ENCODE peak calls at places on chromosome 15, in four cellular contexts. One of them, this sample, is unnamed.

GRCh38 chr15:80173022-80173759 is 20.4 kb downstream of the FAH start:
- DNase-seq in WERI-Rb-1: peak
- DNase-seq in astrocyte of the spinal cord: peak
- DNase-seq in left lung: peak
- DNase-seq in this sample: peak

GRCh38 chr15:37981781-37982180 is 47.3 kb downstream of the TMCO5A start:
- DNase-seq in WERI-Rb-1: peak
- DNase-seq in astrocyte of the spinal cord: peak
- DNase-seq in left lung: no peak
- DNase-seq in this sample: no peak

GRCh38 chr15:100863406-100864198 is 16.0 kb upstream of the ALDH1A3 start:
- DNase-seq in WERI-Rb-1: no peak
- DNase-seq in left lung: no peak
- DNase-seq in astrocyte of the spinal cord: no peak
- DNase-seq in this sample: no peak

GRCh38 chr15:90869601-90870353 is 1.4 kb downstream of the FURIN start:
- DNase-seq in WERI-Rb-1: no peak
- DNase-seq in left lung: peak
- DNase-seq in astrocyte of the spinal cord: peak
- DNase-seq in this sample: no peak

GRCh38 chr15:96342611-96343528 is 12.4 kb downstream of the NR2F2 start:
- DNase-seq in astrocyte of the spinal cord: peak
- DNase-seq in left lung: no peak
- DNase-seq in WERI-Rb-1: no peak
- DNase-seq in this sample: no peak

GRCh38 chr15:36571301-36571700 is 8.1 kb upstream of the CDIN1 start:
- DNase-seq in WERI-Rb-1: no peak
- DNase-seq in left lung: no peak
- DNase-seq in astrocyte of the spinal cord: no peak
- DNase-seq in this sample: no peak

GRCh38 chr15:70604671-70605070 is 158.7 kb downstream of the UACA start:
- DNase-seq in astrocyte of the spinal cord: peak
- DNase-seq in left lung: no peak
- DNase-seq in WERI-Rb-1: no peak
- DNase-seq in this sample: no peak

GRCh38 chr15:69893863-69894262 is 203.9 kb downstream of the TLE3 start:
- DNase-seq in astrocyte of the spinal cord: peak
- DNase-seq in WERI-Rb-1: peak
- DNase-seq in left lung: no peak
- DNase-seq in this sample: no peak

GRCh38 chr15:31399544-31400171 is 73.0 kb downstream of the KLF13 start:
- DNase-seq in left lung: no peak
- DNase-seq in astrocyte of the spinal cord: peak
- DNase-seq in WERI-Rb-1: no peak
- DNase-seq in this sample: no peak

GRCh38 chr15:65115086-65115485 is at the start of gene UBAP1L:
- DNase-seq in astrocyte of the spinal cord: no peak
- DNase-seq in WERI-Rb-1: no peak
- DNase-seq in left lung: no peak
- DNase-seq in this sample: no peak

GRCh38 chr15:25667829-25668228 is 195.3 kb downstream of the ATP10A start:
- DNase-seq in WERI-Rb-1: no peak
- DNase-seq in left lung: no peak
- DNase-seq in astrocyte of the spinal cord: no peak
- DNase-seq in this sample: no peak

GRCh38 chr15:23860290-23860751 is 173.2 kb upstream of the NDN start:
- DNase-seq in WERI-Rb-1: no peak
- DNase-seq in astrocyte of the spinal cord: no peak
- DNase-seq in left lung: peak
- DNase-seq in this sample: no peak

GRCh38 chr15:98745179-98745578 is 96.8 kb downstream of the IGF1R start:
- DNase-seq in WERI-Rb-1: no peak
- DNase-seq in astrocyte of the spinal cord: no peak
- DNase-seq in left lung: no peak
- DNase-seq in this sample: no peak

GRCh38 chr15:68403161-68403941 is 28.6 kb downstream of the ITGA11 start:
- DNase-seq in astrocyte of the spinal cord: no peak
- DNase-seq in left lung: no peak
- DNase-seq in WERI-Rb-1: no peak
- DNase-seq in this sample: peak

GRCh38 chr15:25176991-25177954 is 222.5 kb downstream of the SNRPN start:
- DNase-seq in astrocyte of the spinal cord: no peak
- DNase-seq in left lung: peak
- DNase-seq in WERI-Rb-1: peak
- DNase-seq in this sample: peak

GRCh38 chr15:99100245-99101173 is 4.4 kb upstream of the SYNM start:
- DNase-seq in left lung: peak
- DNase-seq in WERI-Rb-1: peak
- DNase-seq in astrocyte of the spinal cord: peak
- DNase-seq in this sample: peak

GRCh38 chr15:38197553-38197952 is 55.1 kb upstream of the SPRED1 start:
- DNase-seq in left lung: no peak
- DNase-seq in astrocyte of the spinal cord: no peak
- DNase-seq in WERI-Rb-1: no peak
- DNase-seq in this sample: no peak

GRCh38 chr15:60772395-60773120 is 293.6 kb upstream of the ICE2 start:
- DNase-seq in astrocyte of the spinal cord: no peak
- DNase-seq in WERI-Rb-1: peak
- DNase-seq in left lung: no peak
- DNase-seq in this sample: no peak

GRCh38 chr15:64898406-64898805 is 13.3 kb upstream of the ANKDD1A start:
- DNase-seq in left lung: no peak
- DNase-seq in astrocyte of the spinal cord: no peak
- DNase-seq in WERI-Rb-1: peak
- DNase-seq in this sample: no peak

GRCh38 chr15:40340740-40341400 is at the start of gene CCDC9B:
- DNase-seq in WERI-Rb-1: no peak
- DNase-seq in left lung: peak
- DNase-seq in astrocyte of the spinal cord: peak
- DNase-seq in this sample: no peak

GRCh38 chr15:69265347-69265955 is 33.3 kb upstream of the PAQR5 start:
- DNase-seq in astrocyte of the spinal cord: peak
- DNase-seq in WERI-Rb-1: no peak
- DNase-seq in left lung: no peak
- DNase-seq in this sample: no peak

GRCh38 chr15:97084650-97085049 is 754.1 kb downstream of the NR2F2 start:
- DNase-seq in astrocyte of the spinal cord: peak
- DNase-seq in WERI-Rb-1: no peak
- DNase-seq in left lung: no peak
- DNase-seq in this sample: no peak

GRCh38 chr15:94370197-94370987 is 139.0 kb downstream of the MCTP2 start:
- DNase-seq in left lung: no peak
- DNase-seq in astrocyte of the spinal cord: peak
- DNase-seq in WERI-Rb-1: no peak
- DNase-seq in this sample: no peak

GRCh38 chr15:87038404-87038803 is 958.7 kb downstream of the AGBL1 start:
- DNase-seq in WERI-Rb-1: no peak
- DNase-seq in astrocyte of the spinal cord: no peak
- DNase-seq in left lung: no peak
- DNase-seq in this sample: no peak

GRCh38 chr15:46409879-46410278 is 775.0 kb downstream of the SQOR start:
- DNase-seq in left lung: no peak
- DNase-seq in WERI-Rb-1: no peak
- DNase-seq in astrocyte of the spinal cord: no peak
- DNase-seq in this sample: no peak

GRCh38 chr15:65920825-65921309 is 51.6 kb downstream of the RAB11A start:
- DNase-seq in left lung: no peak
- DNase-seq in astrocyte of the spinal cord: no peak
- DNase-seq in WERI-Rb-1: no peak
- DNase-seq in this sample: no peak

GRCh38 chr15:51121118-51121517 is 26.4 kb upstream of the TNFAIP8L3 start:
- DNase-seq in left lung: no peak
- DNase-seq in astrocyte of the spinal cord: peak
- DNase-seq in WERI-Rb-1: no peak
- DNase-seq in this sample: no peak

GRCh38 chr15:89490550-89491315 is 5.7 kb downstream of the RHCG start:
- DNase-seq in WERI-Rb-1: no peak
- DNase-seq in left lung: no peak
- DNase-seq in astrocyte of the spinal cord: no peak
- DNase-seq in this sample: no peak

GRCh38 chr15:52094811-52095584 is 17.6 kb downstream of the BCL2L10 start:
- DNase-seq in astrocyte of the spinal cord: no peak
- DNase-seq in left lung: no peak
- DNase-seq in WERI-Rb-1: no peak
- DNase-seq in this sample: no peak

GRCh38 chr15:48856947-48857346 is 21.0 kb upstream of the EID1 start:
- DNase-seq in WERI-Rb-1: no peak
- DNase-seq in left lung: no peak
- DNase-seq in astrocyte of the spinal cord: peak
- DNase-seq in this sample: no peak

GRCh38 chr15:62119224-62119925 is 45.7 kb downstream of the C2CD4B start:
- DNase-seq in WERI-Rb-1: no peak
- DNase-seq in astrocyte of the spinal cord: peak
- DNase-seq in left lung: no peak
- DNase-seq in this sample: no peak

GRCh38 chr15:51846463-51847230 is 17.2 kb downstream of the TMOD3 start:
- DNase-seq in left lung: no peak
- DNase-seq in WERI-Rb-1: no peak
- DNase-seq in astrocyte of the spinal cord: peak
- DNase-seq in this sample: no peak

GRCh38 chr15:89016549-89017041 is 71.7 kb upstream of the ABHD2 start:
- DNase-seq in left lung: no peak
- DNase-seq in WERI-Rb-1: no peak
- DNase-seq in astrocyte of the spinal cord: peak
- DNase-seq in this sample: no peak

GRCh38 chr15:74609938-74610301 is 5.7 kb upstream of the CLK3 start:
- DNase-seq in astrocyte of the spinal cord: no peak
- DNase-seq in WERI-Rb-1: no peak
- DNase-seq in left lung: peak
- DNase-seq in this sample: no peak

GRCh38 chr15:74610302-74610951 is 5.2 kb upstream of the CLK3 start:
- DNase-seq in astrocyte of the spinal cord: no peak
- DNase-seq in left lung: peak
- DNase-seq in WERI-Rb-1: no peak
- DNase-seq in this sample: no peak

GRCh38 chr15:74613089-74613952 is 2.3 kb upstream of the CLK3 start:
- DNase-seq in astrocyte of the spinal cord: no peak
- DNase-seq in WERI-Rb-1: no peak
- DNase-seq in left lung: peak
- DNase-seq in this sample: no peak

GRCh38 chr15:74612677-74613076 is 3.0 kb upstream of the CLK3 start:
- DNase-seq in left lung: peak
- DNase-seq in astrocyte of the spinal cord: no peak
- DNase-seq in WERI-Rb-1: no peak
- DNase-seq in this sample: no peak

GRCh38 chr15:74611341-74611740 is 4.3 kb upstream of the CLK3 start:
- DNase-seq in left lung: peak
- DNase-seq in astrocyte of the spinal cord: no peak
- DNase-seq in WERI-Rb-1: no peak
- DNase-seq in this sample: no peak
- TF ChIP-seq CTCF in left lung: no peak
- TF ChIP-seq CTCF in astrocyte of the spinal cord: no peak
- TF ChIP-seq CTCF in WERI-Rb-1: no peak
- TF ChIP-seq CTCF in this sample: no peak

DNA sequence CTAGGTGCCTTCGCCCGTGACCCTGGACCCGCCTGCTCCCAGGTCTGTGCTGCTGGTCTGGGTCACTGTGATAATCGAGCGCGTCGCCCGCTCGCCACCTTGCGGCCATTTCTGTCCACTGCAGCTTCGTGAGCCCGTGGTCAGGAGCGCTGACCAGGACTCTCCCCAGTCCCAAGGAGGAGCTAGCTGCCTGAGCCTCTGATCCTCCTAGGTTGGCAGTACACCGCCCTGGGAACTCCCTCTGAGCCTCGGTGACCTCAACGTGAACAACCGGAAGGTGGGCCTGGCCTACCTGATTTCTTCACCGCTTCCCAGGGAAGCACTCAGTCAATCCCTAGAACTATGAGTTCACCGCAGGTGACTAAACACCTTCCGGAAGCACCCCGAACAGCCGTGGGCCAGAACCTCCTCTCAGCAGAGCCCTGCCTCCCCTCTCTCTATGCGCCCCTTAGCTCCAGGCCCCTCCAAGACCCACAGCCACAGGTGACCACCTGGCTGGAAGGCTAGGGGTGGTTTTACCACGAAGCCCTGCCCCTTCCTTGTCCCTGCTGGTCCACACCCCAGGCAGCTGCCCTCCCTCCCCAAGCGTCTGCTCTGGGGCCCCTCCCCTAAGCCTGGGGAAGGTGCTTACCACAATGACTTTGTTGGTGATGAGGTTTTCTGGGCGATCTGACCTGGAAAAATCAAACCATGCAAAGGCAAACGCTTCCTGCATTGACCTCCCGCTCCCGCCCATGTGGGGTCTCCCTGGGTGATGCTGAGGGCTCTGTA is 9.7 kb downstream of the PLA2G4D start:
- DNase-seq in left lung: peak
- DNase-seq in astrocyte of the spinal cord: peak
- DNase-seq in WERI-Rb-1: peak
- DNase-seq in this sample: peak
- TF ChIP-seq CTCF in left lung: peak
- TF ChIP-seq CTCF in astrocyte of the spinal cord: peak
- TF ChIP-seq CTCF in WERI-Rb-1: peak
- TF ChIP-seq CTCF in this sample: peak

DNA sequence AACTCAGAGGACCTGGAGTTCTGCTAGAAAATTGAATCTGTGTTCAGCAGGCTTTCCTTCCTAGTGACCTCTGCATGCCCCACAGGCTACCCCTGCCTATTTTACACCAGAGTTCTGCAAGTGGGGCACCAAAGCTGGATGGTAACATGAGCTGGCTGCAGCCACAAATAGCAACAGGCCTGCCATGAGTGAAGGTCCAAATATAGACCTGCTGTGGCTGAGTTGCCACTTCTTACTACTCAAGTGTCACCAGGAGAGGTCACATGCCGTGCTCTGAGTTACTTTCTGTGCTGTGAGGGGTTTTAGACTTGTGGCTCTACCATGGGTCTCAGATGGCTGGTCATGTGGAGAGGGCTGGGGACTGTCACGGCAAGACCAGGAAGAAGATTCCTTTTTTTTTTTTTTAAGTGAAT is at the start of gene FSD2:
- DNase-seq in WERI-Rb-1: no peak
- DNase-seq in left lung: no peak
- DNase-seq in astrocyte of the spinal cord: no peak
- DNase-seq in this sample: no peak
- TF ChIP-seq CTCF in WERI-Rb-1: no peak
- TF ChIP-seq CTCF in left lung: no peak
- TF ChIP-seq CTCF in astrocyte of the spinal cord: no peak
- TF ChIP-seq CTCF in this sample: no peak

DNA sequence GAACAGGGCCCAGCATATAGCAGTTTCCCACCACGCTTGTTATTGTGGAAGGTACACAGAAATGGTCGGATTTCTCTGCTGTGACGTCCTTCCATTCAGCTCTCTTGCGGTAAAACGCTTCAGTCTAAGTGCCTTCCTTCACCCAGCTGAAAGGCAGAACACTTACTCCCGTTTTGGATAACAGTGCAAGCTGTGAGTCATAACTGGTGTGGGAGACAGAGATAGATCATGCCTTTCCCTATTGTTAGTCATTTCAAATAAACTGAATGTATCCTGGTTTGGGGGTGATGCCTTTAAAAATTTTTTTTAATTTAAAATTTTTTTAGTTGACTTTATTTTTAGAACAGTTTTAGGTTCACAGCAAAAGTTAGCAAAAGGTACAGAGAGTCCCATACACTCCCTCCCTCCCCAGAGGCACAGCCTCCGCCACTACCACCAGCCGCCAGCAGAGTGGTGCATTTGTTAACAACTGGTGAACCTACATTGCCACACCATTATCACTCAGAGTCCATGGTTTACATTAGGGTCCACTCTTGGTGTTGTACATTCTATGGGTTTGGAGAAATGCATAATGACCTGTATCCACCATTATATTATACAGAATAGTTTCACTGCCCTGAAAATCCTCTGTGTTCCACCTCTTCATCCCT is 94.9 kb upstream of the NSMCE3 start:
- DNase-seq in left lung: no peak
- DNase-seq in astrocyte of the spinal cord: peak
- DNase-seq in WERI-Rb-1: no peak
- DNase-seq in this sample: no peak
- TF ChIP-seq CTCF in left lung: no peak
- TF ChIP-seq CTCF in astrocyte of the spinal cord: peak
- TF ChIP-seq CTCF in WERI-Rb-1: peak
- TF ChIP-seq CTCF in this sample: no peak